ENCODE peak calls at places on chromosomes 1 and 21, in ten cellular contexts. A is uterus, C is Peyer's patch, V is HCT116, R is esophagus muscularis mucosa, X is body of pancreas, U is right lobe of liver, K is ovary, H is K562, L is adrenal gland. M is an unnamed sample.

GRCh38 chr21:33127154-33127893 is 57.4 kb downstream of the OLIG1 start:
- DNase-seq in U (peak; percentile 65), V (peak; percentile 48), H (peak; percentile 71), C (peak; percentile 60), R (no peak), A (peak; percentile 36), X (peak; percentile 45), K (no peak), L (peak; percentile 73), M (peak; percentile 24)

GRCh38 chr21:39314155-39315027 is 959 bp upstream of the BRWD1 start:
- DNase-seq in U (peak; percentile 50), R (no peak), H (no peak), K (peak; percentile 53), X (peak; percentile 46), A (peak; percentile 43), C (peak; percentile 65), L (peak; percentile 32), V (no peak), M (peak; percentile 47)

GRCh38 chr1:60972841-60973364 is 109.5 kb upstream of the NFIA start:
- DNase-seq in X (no peak), A (no peak), U (no peak), C (no peak), R (no peak), L (no peak), V (no peak), K (no peak), H (no peak), M (no peak)

GRCh38 chr1:29282924-29283803 is 46.8 kb downstream of the PTPRU start:
- DNase-seq in R (no peak), H (peak; percentile 99), V (peak; percentile 74), X (no peak), K (peak; percentile 58), L (no peak), A (peak; percentile 29), U (no peak), C (no peak), M (peak; percentile 12)

GRCh38 chr1:9555942-9556341 is 16.7 kb downstream of the SLC25A33 start:
- DNase-seq in L (no peak), A (no peak), X (no peak), R (no peak), V (no peak), K (no peak), U (no peak), C (no peak), H (no peak), M (no peak)

GRCh38 chr1:75135829-75136142 is 1.6 kb downstream of the LHX8 start:
- DNase-seq in H (no peak), A (no peak), X (no peak), R (no peak), U (no peak), L (no peak), K (no peak), V (no peak), C (no peak), M (no peak)

GRCh38 chr21:17602874-17603273 is 9.8 kb downstream of the BTG3 start:
- DNase-seq in A (no peak), X (no peak), K (no peak), R (no peak), U (no peak), L (no peak), H (no peak), V (no peak), C (no peak), M (no peak)

GRCh38 chr1:160567858-160568682 is 11.2 kb downstream of the CD84 start:
- DNase-seq in A (no peak), V (no peak), U (no peak), C (no peak), K (no peak), X (no peak), H (no peak), L (no peak), R (no peak), M (no peak)

GRCh38 chr1:232423591-232423990 is 206.3 kb downstream of the SIPA1L2 start:
- DNase-seq in H (no peak), A (no peak), C (no peak), R (no peak), X (no peak), K (no peak), L (no peak), V (no peak), U (no peak), M (no peak)

GRCh38 chr1:162381941-162382750 is 618 bp downstream of the C1orf226 start:
- DNase-seq in V (no peak), H (no peak), X (no peak), A (no peak), R (no peak), U (no peak), C (no peak), K (no peak), L (no peak), M (no peak)

GRCh38 chr1:227654431-227654830 is 80.7 kb downstream of the JMJD4 start:
- DNase-seq in U (no peak), H (no peak), A (no peak), V (no peak), R (no peak), C (no peak), X (no peak), L (no peak), K (no peak), M (no peak)

GRCh38 chr1:61424382-61424781 is 300.6 kb downstream of the TM2D1 start:
- DNase-seq in X (no peak), C (no peak), H (no peak), K (no peak), A (no peak), L (no peak), U (no peak), V (peak; percentile 10), R (peak; percentile 42), M (no peak)

GRCh38 chr1:169200319-169200718 is 93.8 kb downstream of the ATP1B1 start:
- DNase-seq in K (no peak), R (no peak), L (no peak), H (no peak), C (no peak), V (no peak), A (no peak), U (no peak), X (no peak), M (no peak)

GRCh38 chr1:222224576-222224975 is 323.3 kb downstream of the HHIPL2 start:
- DNase-seq in U (no peak), L (no peak), C (no peak), R (no peak), K (no peak), A (no peak), V (no peak), X (no peak), H (no peak), M (no peak)

GRCh38 chr1:165395522-165396300 is 39.2 kb upstream of the LMX1A start:
- DNase-seq in C (no peak), V (no peak), U (no peak), A (no peak), R (no peak), K (no peak), H (no peak), X (no peak), L (no peak), M (no peak)

DNA sequence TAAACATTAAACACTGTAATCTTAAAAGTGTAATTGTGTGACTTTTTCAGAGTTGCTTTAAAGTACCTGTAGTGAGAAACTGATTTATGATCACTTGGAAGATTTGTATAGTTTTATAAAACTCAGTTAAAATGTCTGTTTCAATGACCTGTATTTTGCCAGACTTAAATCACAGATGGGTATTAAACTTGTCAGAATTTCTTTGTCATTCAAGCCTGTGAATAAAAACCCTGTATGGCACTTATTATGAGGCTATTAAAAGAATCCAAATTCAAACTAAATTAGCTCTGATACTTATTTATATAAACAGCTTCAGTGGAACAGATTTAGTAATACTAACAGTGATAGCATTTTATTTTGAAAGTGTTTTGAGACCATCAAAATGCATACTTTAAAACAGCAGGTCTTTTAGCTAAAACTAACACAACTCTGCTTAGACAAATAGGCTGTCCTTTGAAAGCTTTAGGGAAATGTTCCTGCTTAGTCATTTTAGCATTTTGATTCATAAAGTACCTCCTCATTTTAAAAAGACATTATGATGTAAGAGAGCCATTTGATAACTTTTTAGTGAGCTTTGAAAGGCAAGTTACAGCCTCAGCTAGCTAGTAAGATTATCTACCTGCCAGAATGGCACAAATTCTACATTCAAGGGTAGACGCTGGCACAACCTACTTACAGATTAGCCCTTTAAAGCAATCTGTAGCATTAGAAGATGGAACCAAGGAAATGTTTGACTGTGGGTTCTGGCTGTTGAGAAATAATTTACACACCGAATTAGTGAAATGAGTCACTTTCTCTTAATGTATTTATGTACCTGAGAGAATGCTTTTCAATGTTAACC is 9.4 kb downstream of the SOD1 start:
- DNase-seq in K (no peak), C (no peak), U (no peak), R (no peak), A (no peak), X (no peak), L (no peak), V (no peak), H (no peak), M (no peak)
- H3K36me3 ChIP-seq in K (no peaks in the 10 kb centered on the region), C (no peaks in the 10 kb centered on the region), U (peaks cover 50% of the 10 kb centered on the region), R (peaks cover 37% of the 10 kb centered on the region), A (no peaks in the 10 kb centered on the region), X (peaks cover 6% of the 10 kb centered on the region), L (peaks cover 49% of the 10 kb centered on the region), V (peaks cover 40% of the 10 kb centered on the region), H (peaks cover 93% of the 10 kb centered on the region), M (peaks cover 19% of the 10 kb centered on the region)

DNA sequence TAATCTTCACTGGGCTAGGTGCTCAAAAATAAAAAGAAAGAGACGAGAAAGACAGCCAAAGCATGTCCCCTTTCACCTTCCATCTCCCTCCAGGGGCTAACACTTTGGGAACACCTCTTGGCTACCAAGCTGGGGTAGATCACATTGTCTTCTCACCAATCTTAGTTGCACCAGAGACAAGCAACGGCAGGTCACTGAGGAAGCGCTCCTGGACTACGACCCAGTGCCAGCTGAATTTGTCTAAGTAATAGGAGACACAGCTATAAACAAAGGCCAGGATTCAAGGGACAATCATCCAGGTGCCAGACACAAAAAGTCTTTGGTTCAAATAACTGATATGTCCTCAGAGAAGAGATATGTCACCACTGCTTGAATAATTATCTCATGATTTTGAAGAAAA is 100.4 kb downstream of the SLC45A1 start:
- DNase-seq in A (no peak), U (no peak), C (no peak), R (no peak), H (no peak), X (no peak), L (no peak), V (no peak), K (no peak), M (no peak)
- H3K4me3 ChIP-seq in A (peak overlapping the region; percentile 1), U (no peak overlapping the region), C (no peak overlapping the region), R (no peak overlapping the region), H (no peak overlapping the region), X (no peak overlapping the region), L (no peak overlapping the region), V (no peak overlapping the region), K (no peak overlapping the region), M (no peak overlapping the region)

GRCh38 chr1:13730751-13731482 is 30.9 kb downstream of the PRDM2 start:
- DNase-seq in L (no peak), C (peak; percentile 54), U (peak; percentile 32), R (no peak), V (no peak), X (no peak), A (no peak), H (no peak), K (no peak), M (peak; percentile 56)
- TF ChIP-seq POLR2A in L (no peak), C (no peak), U (no peak), R (no peak), V (no peak), X (no peak), A (no peak), H (no peak), K (no peak), M (no peak)

GRCh38 chr1:19222979-19223824 is 13.1 kb upstream of the UBR4 start:
- DNase-seq in A (no peak), X (no peak), C (no peak), R (no peak), U (no peak), V (no peak), H (no peak), K (no peak), L (no peak), M (no peak)
- H3K36me3 ChIP-seq in A (no peaks in the 10 kb centered on the region), X (peaks cover 19% of the 10 kb centered on the region), C (no peaks in the 10 kb centered on the region), R (peaks cover 51% of the 10 kb centered on the region), U (peaks cover 55% of the 10 kb centered on the region), V (peaks cover 43% of the 10 kb centered on the region), H (peaks cover 99% of the 10 kb centered on the region), K (no peaks in the 10 kb centered on the region), L (peaks cover 91% of the 10 kb centered on the region), M (peaks cover 49% of the 10 kb centered on the region)